ENCODE peak calls at places on chromosomes 7 and 10, in eight cellular contexts. O is coronary artery, W is foreskin fibroblast, Q is astrocyte, D is OCI-LY7, V is IMR-90, Y is testis, E is HFFc6. U is an unnamed sample.

GRCh38 chr7:106679153-106679931 is 18.4 kb upstream of the CCDC71L start:
- DNase-seq in O (no peak), W (peak), Q (peak), D (no peak), V (peak), Y (no peak), E (peak), U (no peak)

GRCh38 chr7:151783958-151784575 is 92.8 kb downstream of the PRKAG2 start:
- DNase-seq in O (no peak), W (no peak), Q (no peak), D (no peak), V (no peak), Y (no peak), E (no peak), U (no peak)

GRCh38 chr10:30510932-30511700 is 77.1 kb downstream of the MAP3K8 start:
- DNase-seq in O (no peak), W (no peak), Q (peak), D (no peak), V (no peak), Y (no peak), E (no peak), U (no peak)

GRCh38 chr7:42315631-42316030 is 78.6 kb upstream of the GLI3 start:
- DNase-seq in O (no peak), W (peak), Q (peak), D (peak), V (peak), Y (no peak), E (peak), U (no peak)

GRCh38 chr10:48792121-48792520 is 107.4 kb downstream of the WDFY4 start:
- DNase-seq in O (peak), W (no peak), Q (peak), D (no peak), V (no peak), Y (no peak), E (no peak), U (no peak)

GRCh38 chr7:130994378-130995115 is 260.5 kb upstream of the KLF14 start:
- DNase-seq in O (no peak), W (no peak), Q (peak), D (no peak), V (no peak), Y (peak), E (no peak), U (no peak)

GRCh38 chr7:26279405-26279804 is 12.3 kb upstream of the SNX10 start:
- DNase-seq in O (no peak), W (no peak), Q (no peak), D (no peak), V (no peak), Y (peak), E (peak), U (no peak)

GRCh38 chr7:96691692-96692091 is 18.0 kb downstream of the SEM1 start:
- DNase-seq in O (no peak), W (no peak), Q (no peak), D (no peak), V (no peak), Y (no peak), E (no peak), U (no peak)

GRCh38 chr7:66145404-66145843 is 30.8 kb downstream of the CRCP start:
- DNase-seq in O (no peak), W (peak), Q (no peak), D (no peak), V (peak), Y (peak), E (no peak), U (peak)

GRCh38 chr7:98021588-98022351 is 31.8 kb upstream of the OCM2 start:
- DNase-seq in O (no peak), W (peak), Q (peak), D (peak), V (peak), Y (peak), E (peak), U (no peak)

GRCh38 chr10:11245095-11245479 is 227.4 kb downstream of the CELF2 start:
- DNase-seq in O (no peak), W (no peak), Q (no peak), D (peak), V (no peak), Y (no peak), E (no peak), U (no peak)

GRCh38 chr10:69226919-69227450 is 6.9 kb downstream of the HKDC1 start:
- DNase-seq in O (no peak), W (no peak), Q (no peak), D (no peak), V (no peak), Y (no peak), E (no peak), U (no peak)

GRCh38 chr7:46969303-46970130 is 612.4 kb downstream of the TNS3 start:
- DNase-seq in O (no peak), W (peak), Q (peak), D (no peak), V (peak), Y (no peak), E (peak), U (no peak)

DNA sequence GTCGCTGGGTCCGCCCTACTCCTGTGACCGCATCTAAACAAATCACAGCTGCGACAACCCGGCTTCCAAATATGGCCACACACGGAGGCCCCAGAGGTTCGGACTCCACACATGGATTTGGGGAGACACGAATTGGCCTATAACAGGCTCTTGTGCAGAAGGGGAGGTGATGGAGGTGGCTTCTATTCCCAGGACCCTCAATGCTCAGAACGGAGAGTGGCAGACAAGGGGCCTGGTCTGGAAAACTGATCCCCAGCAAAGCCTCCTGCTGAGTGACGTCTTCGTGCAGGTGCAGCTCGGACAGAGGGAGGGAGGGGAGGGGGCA is 90.2 kb downstream of the FOXL3 start:
- DNase-seq in O (no peak), W (no peak), Q (no peak), D (no peak), V (no peak), Y (no peak), E (no peak), U (no peak)
- TF ChIP-seq CTCF in O (no peak), W (no peak), Q (no peak), D (no peak), V (no peak), Y (no peak), E (no peak), U (no peak)

GRCh38 chr10:85612833-85613232 is 753.8 kb downstream of the GRID1 start:
- DNase-seq in O (peak), W (no peak), Q (no peak), D (peak), V (no peak), Y (no peak), E (no peak), U (no peak)
- TF ChIP-seq CTCF in O (no peak), W (no peak), Q (no peak), D (peak), V (no peak), Y (peak), E (peak), U (no peak)

GRCh38 chr7:29116361-29116760 is 30.0 kb downstream of the CPVL start:
- DNase-seq in O (no peak), W (no peak), Q (no peak), D (no peak), V (no peak), Y (no peak), E (no peak), U (no peak)

GRCh38 chr7:29112721-29113120 is 33.6 kb downstream of the CPVL start:
- DNase-seq in O (no peak), W (no peak), Q (no peak), D (no peak), V (no peak), Y (no peak), E (no peak), U (no peak)

GRCh38 chr7:29115130-29115529 is 31.2 kb downstream of the CPVL start:
- DNase-seq in O (no peak), W (no peak), Q (no peak), D (no peak), V (no peak), Y (no peak), E (no peak), U (no peak)

GRCh38 chr7:29115753-29116152 is 30.6 kb downstream of the CPVL start:
- DNase-seq in O (no peak), W (no peak), Q (no peak), D (no peak), V (no peak), Y (no peak), E (no peak), U (no peak)

GRCh38 chr7:29113384-29114102 is 32.8 kb downstream of the CPVL start:
- DNase-seq in O (no peak), W (peak), Q (peak), D (peak), V (no peak), Y (peak), E (peak), U (no peak)
- TF ChIP-seq CTCF in O (no peak), W (peak), Q (peak), D (peak), V (no peak), Y (no peak), E (peak), U (no peak)

DNA sequence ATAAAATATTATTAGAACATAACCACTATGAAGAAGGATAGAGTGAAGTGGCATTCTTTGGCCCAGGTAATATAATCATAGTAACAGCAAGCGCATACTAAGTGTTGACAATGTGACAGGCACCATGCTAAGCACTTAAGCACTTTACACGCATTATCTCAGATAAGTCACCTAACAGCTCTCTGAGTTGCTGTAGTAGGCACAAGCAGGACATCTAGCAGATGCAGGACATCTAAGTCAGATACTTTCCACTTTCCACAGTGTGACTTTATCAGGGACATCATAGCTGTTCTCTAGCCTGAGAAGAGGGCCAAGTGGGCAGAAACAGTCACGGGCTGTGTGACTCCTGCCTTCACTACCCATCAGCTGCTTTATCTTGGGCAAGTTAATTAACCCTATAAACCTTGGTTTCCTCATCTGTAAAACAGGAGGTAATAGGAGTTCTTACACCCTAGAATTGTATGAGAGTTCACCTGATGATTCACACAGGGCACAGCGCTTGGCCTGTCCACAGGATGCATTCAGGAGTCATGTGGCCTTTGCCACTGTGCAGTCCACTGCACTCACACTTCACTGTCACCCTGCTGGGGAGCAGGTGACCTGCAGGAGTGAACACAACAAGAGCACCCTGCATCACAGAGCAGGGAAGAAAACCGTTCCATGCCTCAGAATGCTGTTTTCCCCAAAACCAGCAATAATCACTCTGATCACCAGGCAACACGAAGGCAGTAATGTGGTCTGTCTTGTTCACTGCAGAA is 12.4 kb downstream of the LIPA start:
- DNase-seq in O (no peak), W (no peak), Q (no peak), D (no peak), V (no peak), Y (no peak), E (no peak), U (no peak)
- TF ChIP-seq CTCF in O (no peak), W (no peak), Q (no peak), D (no peak), V (no peak), Y (no peak), E (peak), U (no peak)

DNA sequence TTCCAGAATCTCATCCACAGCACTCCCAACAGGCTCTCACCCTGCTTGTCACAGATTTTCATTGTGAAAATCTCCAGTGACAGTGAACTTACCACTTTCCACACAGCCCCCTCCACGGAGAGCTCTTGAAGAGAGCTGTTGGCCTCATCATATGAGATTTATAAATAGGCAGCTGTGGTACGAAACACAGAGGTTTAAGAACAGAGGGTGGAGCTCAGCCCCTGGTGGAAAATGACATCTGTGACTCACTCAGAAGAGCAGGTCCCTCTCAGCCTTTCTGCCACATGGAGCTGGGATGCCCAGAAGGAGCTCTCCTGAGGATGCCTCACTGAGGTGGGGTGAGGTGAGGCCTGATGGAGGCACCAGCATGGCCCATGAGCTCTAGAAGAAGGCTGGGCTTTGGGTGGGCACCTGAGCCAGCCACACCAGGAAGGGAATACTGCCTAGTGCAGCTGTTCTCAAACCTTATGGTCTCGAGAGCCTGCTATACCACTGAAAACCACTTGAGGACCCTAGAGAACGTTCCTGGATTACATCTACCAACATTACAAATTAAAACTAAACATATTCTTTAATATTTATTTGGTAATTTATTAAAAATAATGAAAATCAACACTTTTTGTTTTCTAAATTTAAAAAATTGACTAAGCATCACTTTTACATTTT is 25.8 kb upstream of the EEPD1 start:
- DNase-seq in O (no peak), W (no peak), Q (no peak), D (peak), V (peak), Y (no peak), E (no peak), U (no peak)
- TF ChIP-seq CTCF in O (no peak), W (no peak), Q (no peak), D (peak), V (peak), Y (peak), E (peak), U (no peak)

DNA sequence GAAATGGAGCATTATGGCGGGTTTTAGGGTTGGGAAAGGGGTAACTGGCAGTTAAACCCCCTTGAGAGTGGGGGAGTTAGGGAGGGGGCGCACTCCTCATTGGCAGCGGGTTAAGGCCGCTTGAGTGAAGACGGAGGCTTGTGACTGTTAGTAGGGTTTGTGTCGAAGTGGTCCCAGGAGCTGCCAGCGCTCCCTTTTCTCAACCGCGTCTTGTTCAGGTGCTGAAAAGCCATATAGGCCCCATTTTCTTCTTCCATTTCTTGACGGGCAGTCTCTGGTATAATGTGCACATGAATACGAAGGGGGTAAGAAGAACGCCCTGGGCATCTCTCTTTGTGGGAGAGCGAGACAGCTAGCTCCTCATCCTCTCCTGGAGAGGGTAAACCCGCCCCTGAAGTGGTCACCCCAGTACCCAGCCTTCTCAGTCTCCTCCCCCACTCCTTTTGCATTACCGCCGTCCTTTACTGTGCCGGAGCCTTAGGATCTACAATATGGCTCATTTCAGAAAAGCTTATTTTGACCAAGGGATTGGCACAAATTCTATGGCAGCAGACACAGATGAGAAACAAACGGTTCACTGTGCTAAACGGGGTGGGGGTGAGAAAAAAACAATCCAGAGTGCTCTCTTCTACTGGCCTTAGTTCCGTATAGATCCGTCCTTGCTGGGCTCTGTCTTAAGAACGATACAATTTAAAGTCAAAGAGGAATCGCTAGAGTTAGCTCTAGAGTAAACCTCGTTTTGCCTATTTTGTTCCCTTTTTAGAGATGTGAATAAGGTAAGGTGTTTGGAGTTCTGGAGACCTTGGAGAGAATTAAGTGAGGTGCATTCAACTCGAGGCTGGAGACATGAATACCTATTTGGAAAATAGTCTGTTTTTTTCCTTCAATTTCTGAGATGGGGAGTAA is 973 bp downstream of the KMT2E start:
- DNase-seq in O (peak), W (peak), Q (peak), D (peak), V (peak), Y (peak), E (no peak), U (no peak)
- TF ChIP-seq CTCF in O (no peak), W (no peak), Q (no peak), D (no peak), V (no peak), Y (no peak), E (no peak), U (no peak)

GRCh38 chr10:110628161-110628560 is 16.0 kb upstream of the RBM20 start:
- DNase-seq in O (no peak), W (no peak), Q (no peak), D (no peak), V (no peak), Y (no peak), E (no peak), U (no peak)

GRCh38 chr10:110629680-110630191 is 14.4 kb upstream of the RBM20 start:
- DNase-seq in O (no peak), W (peak), Q (peak), D (no peak), V (peak), Y (no peak), E (peak), U (no peak)

GRCh38 chr10:110632591-110633215 is 11.4 kb upstream of the RBM20 start:
- DNase-seq in O (no peak), W (peak), Q (no peak), D (no peak), V (no peak), Y (no peak), E (no peak), U (no peak)

GRCh38 chr10:110634527-110635209 is 9.5 kb upstream of the RBM20 start:
- DNase-seq in O (no peak), W (no peak), Q (no peak), D (no peak), V (no peak), Y (no peak), E (no peak), U (no peak)

DNA sequence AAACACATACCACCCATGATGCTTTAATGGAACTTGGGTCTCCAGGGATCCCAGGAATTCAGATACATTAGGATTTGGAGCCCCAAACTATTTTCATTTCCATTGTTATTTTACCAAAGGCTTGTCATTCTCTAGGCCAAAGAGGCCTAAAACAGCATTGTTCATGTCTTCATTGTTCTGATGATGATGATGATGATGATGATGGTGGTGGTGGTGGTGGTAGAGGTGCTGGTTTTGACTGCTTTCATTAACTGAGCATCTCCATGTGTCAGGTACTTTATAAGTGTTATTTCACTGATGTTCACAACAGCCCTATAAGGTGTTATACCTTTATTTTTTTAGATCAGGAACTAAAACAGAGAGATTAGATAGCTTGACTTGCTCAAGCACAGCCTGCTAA is 12.2 kb upstream of the RBM20 start:
- DNase-seq in O (no peak), W (no peak), Q (no peak), D (no peak), V (no peak), Y (no peak), E (no peak), U (no peak)
- TF ChIP-seq CTCF in O (no peak), W (no peak), Q (no peak), D (no peak), V (no peak), Y (no peak), E (no peak), U (no peak)